ENCODE peak calls at places on chromosomes 4 and X, in nine cellular contexts. C is NCI-H1694 treated with DMSO at 0.1 percent for 48 hours; A is globus pallidus; P is activated naive CD4-positive, alpha-beta T cell treated with anti-CD3 and anti-CD28 coated beads for 36 hours; U is activated CD4-positive, CD25-positive, alpha-beta regulatory T cell treated with anti-CD3 and anti-CD28 coated beads, Interleukin-2, amount 50 U/mL, for 72 hours; F is IMR-90; G is GM12891; I is activated CD4-positive, alpha-beta T cell treated with anti-CD3 and anti-CD28 coated beads for 24 hours; O is HFF-Myc. D is an unnamed sample.
A peak's percentile ranks its signal among the peaks of the same experiment; 100 is the strongest.

GRCh38 chrX:57528670-57529255 is 63.0 kb upstream of the ZXDB start:
- DNase-seq in O (no peak), A (no peak), U (no peak), G (no peak), F (peak; percentile 1), P (peak; percentile 36), C (no peak), I (no peak), D (no peak)

GRCh38 chr4:109912706-109913621 is at the start of gene EGF:
- DNase-seq in I (no peak), P (no peak), U (no peak), F (peak; percentile 50), A (no peak), C (no peak), G (no peak), O (peak; percentile 24), D (no peak)

GRCh38 chr4:165384608-165385007 is 5.8 kb downstream of the CPE start:
- DNase-seq in P (no peak), I (no peak), U (no peak), C (peak; percentile 97), G (no peak), F (peak; percentile 11), O (peak; percentile 73), A (no peak), D (no peak)

GRCh38 chrX:68045008-68045577 is 388.2 kb downstream of the OPHN1 start:
- DNase-seq in A (no peak), U (no peak), O (no peak), F (peak; percentile 40), I (no peak), P (no peak), G (no peak), C (no peak), D (no peak)

GRCh38 chr4:10015140-10015753 is 6.0 kb downstream of the SLC2A9 start:
- DNase-seq in F (peak; percentile 42), U (no peak), G (no peak), I (no peak), O (no peak), C (peak; percentile 44), A (peak; percentile 60), P (peak; percentile 73), D (no peak)

GRCh38 chr4:113574636-113575103 is 186.9 kb downstream of the CAMK2D start:
- DNase-seq in P (no peak), G (no peak), I (no peak), U (no peak), O (peak; percentile 66), C (peak; percentile 51), A (no peak), F (peak; percentile 80), D (peak; percentile 57)

GRCh38 chr4:146632770-146633470 is 5.8 kb upstream of the POU4F2 start:
- DNase-seq in P (no peak), A (no peak), F (no peak), I (no peak), G (no peak), U (no peak), C (no peak), O (no peak), D (no peak)

GRCh38 chr4:180828455-180829018 is 1414.7 kb upstream of the TENM3 start:
- DNase-seq in C (peak; percentile 34), I (no peak), O (peak; percentile 6), A (peak; percentile 73), F (peak; percentile 83), G (no peak), U (no peak), P (peak; percentile 10), D (peak; percentile 51)

GRCh38 chr4:73822389-73822788 is 14.1 kb upstream of the CXCL6 start:
- DNase-seq in P (no peak), I (no peak), U (no peak), G (no peak), O (no peak), F (no peak), C (no peak), A (no peak), D (no peak)

GRCh38 chr4:110417151-110417550 is 58.8 kb upstream of the ENPEP start:
- DNase-seq in A (no peak), F (no peak), G (no peak), O (no peak), U (no peak), I (no peak), P (no peak), C (no peak), D (no peak)

GRCh38 chr4:23934915-23935314 is 45.1 kb upstream of the PPARGC1A start:
- DNase-seq in P (no peak), I (no peak), C (no peak), U (no peak), O (no peak), G (no peak), A (peak; percentile 52), F (peak; percentile 87), D (peak; percentile 73)

GRCh38 chrX:123860983-123861382 is 1.1 kb downstream of the XIAP start:
- DNase-seq in I (no peak), C (peak; percentile 11), G (no peak), F (peak; percentile 19), O (no peak), U (no peak), P (no peak), A (peak; percentile 13), D (no peak)

GRCh38 chr4:1077711-1078477 is 35.5 kb downstream of the RNF212 start:
- DNase-seq in O (no peak), G (no peak), F (no peak), P (no peak), A (no peak), C (no peak), U (no peak), I (no peak), D (no peak)

GRCh38 chr4:1512738-1513660 is 106.8 kb upstream of the NKX1-1 start:
- DNase-seq in G (no peak), U (peak; percentile 65), P (peak; percentile 34), I (peak; percentile 40), F (no peak), O (no peak), A (peak; percentile 6), C (peak; percentile 19), D (no peak)

GRCh38 chr4:116180056-116180690 is 905.2 kb downstream of the TRAM1L1 start:
- DNase-seq in G (no peak), A (peak; percentile 11), C (peak; percentile 46), I (no peak), O (no peak), F (no peak), U (no peak), P (no peak), D (no peak)

GRCh38 chr4:137768196-137768595 is 235.9 kb upstream of the PCDH18 start:
- DNase-seq in F (peak; percentile 25), O (no peak), C (no peak), A (no peak), U (no peak), I (no peak), G (no peak), P (no peak), D (no peak)

GRCh38 chr4:88006956-88007303 is 505 bp upstream of the PKD2 start:
- DNase-seq in U (no peak), O (no peak), C (no peak), P (peak; percentile 6), F (no peak), I (no peak), G (no peak), A (no peak), D (no peak)

GRCh38 chr4:26061248-26061986 is 147.4 kb downstream of the SMIM20 start:
- DNase-seq in A (no peak), I (no peak), U (no peak), F (peak; percentile 60), G (no peak), C (no peak), P (peak; percentile 54), O (no peak), D (no peak)

GRCh38 chrX:79259073-79259689 is 108.0 kb downstream of the ITM2A start:
- DNase-seq in C (no peak), I (peak; percentile 33), A (no peak), O (no peak), U (no peak), G (no peak), P (peak; percentile 68), F (no peak), D (no peak)

GRCh38 chr4:6470502-6471302 is 1.7 kb downstream of the PPP2R2C start:
- DNase-seq in F (peak; percentile 7), A (peak; percentile 79), P (peak; percentile 11), I (no peak), O (no peak), G (no peak), C (no peak), U (no peak), D (no peak)

GRCh38 chr4:36394352-36394903 is 113.0 kb downstream of the DTHD1 start:
- DNase-seq in A (peak; percentile 50), C (no peak), I (peak; percentile 10), U (no peak), O (no peak), F (no peak), P (peak; percentile 63), G (no peak), D (no peak)

GRCh38 chrX:101206471-101206870 is 13.1 kb upstream of the DRP2 start:
- DNase-seq in P (peak; percentile 16), A (peak; percentile 0), I (no peak), U (no peak), G (no peak), F (peak; percentile 58), C (peak; percentile 49), O (peak; percentile 2), D (no peak)

GRCh38 chr4:120524237-120524636 is 398.3 kb downstream of the PRDM5 start:
- DNase-seq in F (no peak), P (no peak), G (no peak), O (no peak), U (no peak), C (no peak), I (no peak), A (no peak), D (no peak)

GRCh38 chrX:136639506-136640176 is 8.3 kb upstream of the CD40LG start:
- DNase-seq in U (no peak), A (no peak), G (no peak), P (peak; percentile 32), O (peak; percentile 2), C (no peak), I (no peak), F (no peak), D (no peak)

GRCh38 chr4:6327220-6327917 is 57.7 kb downstream of the WFS1 start:
- DNase-seq in P (peak; percentile 84), I (peak; percentile 65), U (peak; percentile 87), C (peak; percentile 52), G (peak; percentile 87), F (peak; percentile 55), A (peak; percentile 69), O (peak; percentile 14), D (peak; percentile 27)

GRCh38 chr4:139934336-139934735 is 219.6 kb downstream of the MAML3 start:
- DNase-seq in F (peak; percentile 48), U (no peak), I (no peak), C (peak; percentile 63), A (no peak), O (no peak), P (no peak), G (no peak), D (no peak)